ENCODE peak calls at places on chromosomes 3 and 15, in nine cellular contexts. S, R, I, X, T, W, V, J and L are unnamed samples.

GRCh38 chr15:93948728-93949127 is 282.6 kb upstream of the MCTP2 start:
- DNase-seq in S (no peak), R (no peak), I (no peak), X (no peak), T (no peak), W (no peak), V (no peak), J (no peak), L (no peak)

GRCh38 chr3:101381809-101382208 is 61.4 kb upstream of the IMPG2 start:
- DNase-seq in S (no peak), R (no peak), I (peak), X (no peak), T (no peak), W (no peak), V (no peak), J (peak), L (peak)

GRCh38 chr15:95684693-95685115 is 645.8 kb upstream of the NR2F2 start:
- DNase-seq in S (peak), R (peak), I (no peak), X (no peak), T (no peak), W (no peak), V (no peak), J (peak), L (peak)

GRCh38 chr3:69182588-69183299 is 60.3 kb upstream of the LMOD3 start:
- DNase-seq in S (no peak), R (no peak), I (no peak), X (no peak), T (no peak), W (no peak), V (no peak), J (peak), L (peak)

GRCh38 chr15:81950841-81951414 is 94.9 kb downstream of the MEX3B start:
- DNase-seq in S (no peak), R (no peak), I (no peak), X (no peak), T (no peak), W (no peak), V (no peak), J (peak), L (peak)

GRCh38 chr3:28973621-28974020 is 307.2 kb upstream of the RBMS3 start:
- DNase-seq in S (no peak), R (no peak), I (no peak), X (no peak), T (no peak), W (no peak), V (no peak), J (peak), L (no peak)

GRCh38 chr3:126607214-126607908 is 47.6 kb downstream of the TXNRD3 start:
- DNase-seq in S (no peak), R (no peak), I (no peak), X (no peak), T (peak), W (no peak), V (no peak), J (peak), L (peak)

GRCh38 chr3:152650177-152650576 is 184.8 kb upstream of the P2RY1 start:
- DNase-seq in S (no peak), R (no peak), I (no peak), X (no peak), T (no peak), W (no peak), V (no peak), J (no peak), L (peak)

GRCh38 chr15:45521596-45522167 is 873 bp downstream of the SLC30A4 start:
- DNase-seq in S (no peak), R (no peak), I (no peak), X (no peak), T (no peak), W (no peak), V (peak), J (peak), L (peak)

GRCh38 chr3:115169808-115170207 is 22.7 kb upstream of the ZBTB20 start:
- DNase-seq in S (no peak), R (no peak), I (no peak), X (no peak), T (no peak), W (no peak), V (no peak), J (no peak), L (peak)

GRCh38 chr15:89108865-89109660 is 20.8 kb downstream of the ABHD2 start:
- DNase-seq in S (no peak), R (no peak), I (no peak), X (no peak), T (no peak), W (no peak), V (no peak), J (no peak), L (no peak)

GRCh38 chr15:58447244-58448010 is 15.6 kb downstream of the LIPC start:
- DNase-seq in S (no peak), R (no peak), I (no peak), X (no peak), T (no peak), W (no peak), V (no peak), J (peak), L (peak)

GRCh38 chr15:90209591-90209990 is 8.5 kb downstream of the SEMA4B start:
- DNase-seq in S (no peak), R (no peak), I (no peak), X (no peak), T (no peak), W (no peak), V (no peak), J (no peak), L (no peak)

GRCh38 chr3:52829906-52830463 is 487 bp downstream of the ITIH4 start:
- DNase-seq in S (no peak), R (no peak), I (no peak), X (no peak), T (no peak), W (no peak), V (no peak), J (no peak), L (no peak)

GRCh38 chr3:30864836-30865235 is 29.6 kb downstream of the GADL1 start:
- DNase-seq in S (no peak), R (no peak), I (no peak), X (no peak), T (no peak), W (no peak), V (no peak), J (peak), L (no peak)

GRCh38 chr3:54871867-54872266 is 56.0 kb downstream of the LRTM1 start:
- DNase-seq in S (no peak), R (no peak), I (no peak), X (no peak), T (no peak), W (no peak), V (no peak), J (no peak), L (no peak)

GRCh38 chr3:54873059-54873695 is 54.7 kb downstream of the LRTM1 start:
- DNase-seq in S (no peak), R (no peak), I (no peak), X (no peak), T (no peak), W (no peak), V (no peak), J (no peak), L (no peak)

GRCh38 chr3:54877675-54878544 is 49.9 kb downstream of the LRTM1 start:
- DNase-seq in S (no peak), R (no peak), I (no peak), X (no peak), T (no peak), W (peak), V (no peak), J (no peak), L (no peak)

GRCh38 chr3:54874816-54875556 is 52.9 kb downstream of the LRTM1 start:
- DNase-seq in S (no peak), R (no peak), I (no peak), X (no peak), T (no peak), W (no peak), V (no peak), J (no peak), L (no peak)

GRCh38 chr3:54876694-54877093 is 51.2 kb downstream of the LRTM1 start:
- DNase-seq in S (no peak), R (no peak), I (no peak), X (no peak), T (no peak), W (no peak), V (no peak), J (no peak), L (no peak)
- H3K4me3 ChIP-seq in S (no peak), R (no peak), I (no peak), X (no peak), T (no peak), W (no peak), V (no peak), J (no peak), L (no peak)

DNA sequence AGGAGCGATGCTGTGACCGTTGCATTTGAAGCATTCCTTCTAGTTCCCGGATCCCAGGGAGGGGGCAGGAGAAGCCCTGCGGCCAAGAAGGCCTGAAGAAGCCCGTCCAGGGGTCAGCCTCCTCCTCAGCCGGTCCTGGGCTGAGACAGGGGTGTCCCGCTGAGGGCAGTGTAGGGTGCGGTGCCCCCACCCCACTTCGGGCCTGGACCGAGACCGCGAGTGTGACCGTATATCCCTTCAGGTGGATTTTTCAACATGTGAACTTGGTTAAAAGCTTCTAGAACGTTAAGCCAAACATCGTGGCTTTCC is 2.8 kb downstream of the OCA2 start:
- DNase-seq in S (no peak), R (no peak), I (no peak), X (no peak), T (no peak), W (no peak), V (no peak), J (no peak), L (no peak)
- H3K4me3 ChIP-seq in S (no peak), R (peak), I (peak), X (peak), T (peak), W (peak), V (peak), J (peak), L (peak)

DNA sequence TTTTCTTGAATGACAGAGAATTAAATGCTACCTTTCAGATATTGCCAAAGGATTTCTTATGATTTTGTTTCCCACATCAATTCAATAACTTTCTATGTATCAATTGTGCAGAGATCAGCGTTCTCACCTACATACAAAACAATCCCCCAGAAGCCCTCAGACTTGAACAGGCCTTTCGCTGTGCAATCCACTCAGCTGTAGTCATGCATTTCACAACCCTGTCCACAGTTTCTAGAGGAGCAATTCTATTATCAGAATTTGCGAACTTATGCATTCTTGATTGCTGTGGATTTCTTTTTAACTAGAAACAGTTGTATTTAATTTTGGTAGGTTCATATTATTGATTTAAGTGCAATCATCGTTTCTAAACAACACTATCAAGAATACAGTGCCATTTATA is 13.7 kb upstream of the ALCAM start:
- DNase-seq in S (no peak), R (no peak), I (no peak), X (no peak), T (no peak), W (no peak), V (no peak), J (no peak), L (no peak)
- H3K4me3 ChIP-seq in S (peak), R (no peak), I (no peak), X (no peak), T (no peak), W (no peak), V (no peak), J (no peak), L (no peak)

GRCh38 chr3:145798005-145798404 is 363.0 kb downstream of the PLOD2 start:
- DNase-seq in S (no peak), R (no peak), I (no peak), X (peak), T (no peak), W (no peak), V (no peak), J (no peak), L (no peak)
- H3K4me3 ChIP-seq in S (no peak), R (no peak), I (no peak), X (peak), T (no peak), W (no peak), V (no peak), J (no peak), L (no peak)

GRCh38 chr3:35486295-35486694 is 153.0 kb upstream of the ARPP21 start:
- DNase-seq in S (no peak), R (no peak), I (no peak), X (no peak), T (no peak), W (no peak), V (no peak), J (no peak), L (no peak)

GRCh38 chr3:35487396-35487795 is 151.9 kb upstream of the ARPP21 start:
- DNase-seq in S (no peak), R (no peak), I (no peak), X (no peak), T (no peak), W (no peak), V (no peak), J (no peak), L (no peak)

GRCh38 chr3:35483131-35483530 is 156.2 kb upstream of the ARPP21 start:
- DNase-seq in S (no peak), R (no peak), I (no peak), X (no peak), T (no peak), W (no peak), V (no peak), J (no peak), L (no peak)

GRCh38 chr3:35484939-35485605 is 154.3 kb upstream of the ARPP21 start:
- DNase-seq in S (no peak), R (no peak), I (no peak), X (no peak), T (no peak), W (no peak), V (no peak), J (no peak), L (no peak)
- H3K4me3 ChIP-seq in S (no peak), R (no peak), I (no peak), X (no peak), T (no peak), W (no peak), V (no peak), J (no peak), L (no peak)

GRCh38 chr3:59654953-59655430 is 605.2 kb upstream of the CFAP20DC start:
- DNase-seq in S (no peak), R (no peak), I (no peak), X (peak), T (no peak), W (no peak), V (no peak), J (no peak), L (no peak)

GRCh38 chr3:59653405-59654119 is 603.7 kb upstream of the CFAP20DC start:
- DNase-seq in S (no peak), R (no peak), I (no peak), X (no peak), T (no peak), W (no peak), V (no peak), J (no peak), L (no peak)

GRCh38 chr3:59655616-59656015 is 605.8 kb upstream of the CFAP20DC start:
- DNase-seq in S (no peak), R (no peak), I (no peak), X (no peak), T (no peak), W (no peak), V (no peak), J (no peak), L (no peak)

GRCh38 chr3:59658236-59658635 is 608.4 kb upstream of the CFAP20DC start:
- DNase-seq in S (no peak), R (no peak), I (no peak), X (no peak), T (no peak), W (no peak), V (no peak), J (no peak), L (no peak)

DNA sequence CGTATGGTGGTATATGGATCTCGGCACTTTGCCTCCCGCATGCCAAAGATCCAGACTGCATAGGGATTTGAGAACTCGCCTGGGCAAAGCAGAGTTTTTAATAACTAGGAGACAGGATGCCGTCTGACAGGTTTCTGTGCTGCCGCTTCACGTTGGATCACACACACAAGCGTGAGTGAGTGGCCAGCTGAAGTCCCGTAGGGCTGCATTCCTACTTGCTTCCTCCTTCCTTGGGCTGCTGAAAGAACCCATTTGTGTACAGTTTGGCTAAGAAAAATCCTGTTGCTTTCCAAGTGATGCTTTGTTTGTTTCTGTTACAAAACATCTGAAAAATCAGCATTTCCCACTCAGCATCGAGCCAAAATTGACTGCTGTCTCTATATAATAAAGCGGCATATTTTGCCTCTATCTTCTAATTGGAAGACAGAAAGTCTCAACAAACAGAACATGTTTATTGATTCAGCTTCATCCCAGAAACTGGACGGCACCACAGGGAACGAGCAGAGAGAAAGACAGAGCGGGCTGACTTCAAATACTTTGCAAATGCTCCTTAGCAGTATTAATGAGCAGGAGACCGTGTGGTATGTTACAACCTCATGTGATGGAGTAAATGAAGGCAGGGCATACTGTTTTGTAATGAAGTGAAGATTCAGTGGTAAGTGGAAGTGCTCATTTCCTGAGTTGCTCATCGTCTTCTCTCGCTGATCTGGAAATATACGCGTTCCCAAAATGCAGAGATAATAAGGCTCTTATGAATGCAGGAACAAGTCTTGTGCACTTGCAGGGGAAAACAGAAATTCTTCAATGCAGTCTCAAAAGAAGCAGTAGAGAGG is 604.5 kb upstream of the CFAP20DC start:
- DNase-seq in S (peak), R (no peak), I (no peak), X (no peak), T (no peak), W (peak), V (no peak), J (peak), L (no peak)
- H3K4me3 ChIP-seq in S (no peak), R (no peak), I (no peak), X (no peak), T (no peak), W (no peak), V (no peak), J (no peak), L (no peak)